ENCODE peak calls at places on chromosomes 1 and 21, in eight cellular contexts. Z is COR-L47; O is T-helper 17 cell; G is hypothalamus; A is neuronal stem cell; P is HTR-8/SVneo; N is SHP77; C is stimulated activated CD4-positive, alpha-beta T cell treated with anti-CD3 and anti-CD28 coated beads, Interleukin-4, amount 100 ng/mL, for 48 hours. L is an unnamed sample.

GRCh38 chr1:227940791-227941241 is 6.9 kb downstream of the WNT9A start:
- DNase-seq in N (no peak), G (no peak), O (no peak), P (no peak), C (no peak), Z (no peak), A (no peak), L (no peak)

GRCh38 chr1:183234660-183235476 is 48.8 kb downstream of the LAMC2 start:
- DNase-seq in O (no peak), P (peak; percentile 78), N (peak; percentile 63), A (peak; percentile 63), Z (peak; percentile 21), C (no peak), G (no peak), L (no peak)

GRCh38 chr1:44571712-44572571 is 102.3 kb downstream of the TMEM53 start:
- DNase-seq in Z (no peak), A (no peak), G (no peak), N (peak; percentile 35), O (no peak), P (no peak), C (no peak), L (no peak)

GRCh38 chr1:63318255-63319068 is 3.9 kb upstream of the FOXD3 start:
- DNase-seq in N (no peak), O (no peak), Z (no peak), C (no peak), G (no peak), A (no peak), P (no peak), L (no peak)

GRCh38 chr1:204434116-204434755 is 22.6 kb upstream of the PPP1R15B start:
- DNase-seq in P (no peak), G (no peak), N (no peak), Z (no peak), C (no peak), O (no peak), A (no peak), L (no peak)

GRCh38 chr1:112618721-112619517 is at the start of gene ST7L:
- DNase-seq in C (peak; percentile 42), Z (peak; percentile 60), A (peak; percentile 63), G (peak; percentile 67), O (peak; percentile 50), P (peak; percentile 45), N (peak; percentile 49), L (peak; percentile 42)

GRCh38 chr1:31674626-31675025 is 29.2 kb downstream of the COL16A1 start:
- DNase-seq in A (no peak), O (no peak), Z (no peak), G (no peak), C (no peak), P (peak; percentile 29), N (no peak), L (no peak)

GRCh38 chr1:37574834-37575479 is 18.2 kb downstream of the DNALI1 start:
- DNase-seq in C (no peak), O (no peak), N (no peak), G (no peak), Z (no peak), P (no peak), A (no peak), L (no peak)

GRCh38 chr1:155833665-155834295 is 23.2 kb downstream of the GON4L start:
- DNase-seq in A (no peak), N (no peak), O (no peak), Z (no peak), C (no peak), P (no peak), G (no peak), L (no peak)

GRCh38 chr1:64167176-64167575 is 36.2 kb upstream of the UBE2U start:
- DNase-seq in A (no peak), G (no peak), O (no peak), C (no peak), P (no peak), N (no peak), Z (no peak), L (no peak)

GRCh38 chr1:232923739-232924386 is 26.5 kb upstream of the NTPCR start:
- DNase-seq in P (no peak), C (peak; percentile 11), G (no peak), N (no peak), A (no peak), O (no peak), Z (no peak), L (no peak)

GRCh38 chr1:162987866-162988265 is 81.3 kb upstream of the RGS4 start:
- DNase-seq in Z (no peak), C (no peak), O (no peak), N (no peak), P (no peak), G (no peak), A (no peak), L (no peak)

GRCh38 chr1:91406773-91407389 is 2.2 kb upstream of the HFM1 start:
- DNase-seq in N (no peak), A (no peak), G (no peak), Z (no peak), C (no peak), O (no peak), P (no peak), L (no peak)

GRCh38 chr1:92502247-92502646 is 15.5 kb upstream of the GFI1 start:
- DNase-seq in Z (no peak), C (no peak), G (no peak), P (no peak), O (no peak), N (no peak), A (no peak), L (no peak)

GRCh38 chr1:220157738-220158137 is 63.8 kb downstream of the IARS2 start:
- DNase-seq in P (no peak), G (no peak), C (no peak), A (no peak), Z (no peak), N (no peak), O (no peak), L (no peak)

GRCh38 chr1:216499581-216500272 is 76.5 kb upstream of the USH2A start:
- DNase-seq in C (no peak), O (no peak), G (no peak), Z (no peak), N (no peak), A (no peak), P (no peak), L (no peak)

GRCh38 chr1:78277253-78277652 is 213.5 kb upstream of the PTGFR start:
- DNase-seq in O (no peak), A (no peak), N (no peak), Z (no peak), P (no peak), C (no peak), G (no peak), L (no peak)

GRCh38 chr1:210754931-210755670 is 378.8 kb downstream of the KCNH1 start:
- DNase-seq in G (no peak), Z (peak; percentile 97), A (peak; percentile 4), O (no peak), P (no peak), N (peak; percentile 27), C (no peak), L (no peak)

GRCh38 chr21:44993321-44994015 is 53.6 kb downstream of the SLX9 start:
- DNase-seq in N (no peak), O (no peak), C (no peak), P (no peak), G (no peak), Z (no peak), A (no peak), L (no peak)

GRCh38 chr1:204146309-204146708 is 5.5 kb downstream of the ETNK2 start:
- DNase-seq in Z (no peak), O (no peak), C (no peak), A (no peak), G (no peak), N (no peak), P (no peak), L (no peak)

GRCh38 chr1:11248169-11248568 is 14.2 kb downstream of the MTOR start:
- DNase-seq in O (no peak), N (no peak), Z (no peak), C (no peak), A (no peak), P (no peak), G (no peak), L (no peak)

GRCh38 chr1:200518524-200518923 is 102.0 kb downstream of the KIF14 start:
- DNase-seq in P (no peak), Z (no peak), N (no peak), A (no peak), C (no peak), O (no peak), G (no peak), L (no peak)

GRCh38 chr21:29382029-29382654 is 83.4 kb downstream of the BACH1 start:
- DNase-seq in C (no peak), N (no peak), P (peak; percentile 62), Z (no peak), O (no peak), G (no peak), A (no peak), L (no peak)

GRCh38 chr1:113616201-113616600 is 143.1 kb downstream of the PHTF1 start:
- DNase-seq in Z (no peak), A (no peak), P (no peak), O (no peak), N (no peak), C (no peak), G (no peak), L (no peak)

GRCh38 chr1:52697795-52698674 is at the start of gene COA7:
- DNase-seq in P (peak; percentile 74), C (peak; percentile 62), G (peak; percentile 69), Z (peak; percentile 87), N (peak; percentile 75), A (peak; percentile 57), O (peak; percentile 65), L (peak; percentile 50)

L was measured in progenitor cell of endocrine pancreas.